ENCODE peak calls at places on chromosomes 6 and 20, in four cellular contexts. One of them, this sample, is unnamed.

GRCh38 chr6:164108869-164109769 is 694.6 kb downstream of the QKI start:
- DNase-seq in Caki2: peak
- DNase-seq in substantia nigra: no peak
- DNase-seq in pancreas: no peak
- DNase-seq in this sample: no peak

GRCh38 chr6:168244961-168245551 is 74.5 kb downstream of the DACT2 start:
- DNase-seq in Caki2: no peak
- DNase-seq in substantia nigra: no peak
- DNase-seq in pancreas: no peak
- DNase-seq in this sample: no peak

GRCh38 chr6:35558571-35558970 is 45.9 kb upstream of the TULP1 start:
- DNase-seq in Caki2: no peak
- DNase-seq in substantia nigra: no peak
- DNase-seq in pancreas: no peak
- DNase-seq in this sample: no peak

GRCh38 chr20:10093087-10093591 is 58.4 kb downstream of the ANKEF1 start:
- DNase-seq in Caki2: peak
- DNase-seq in substantia nigra: no peak
- DNase-seq in pancreas: no peak
- DNase-seq in this sample: no peak

GRCh38 chr20:20360464-20360863 is 7.4 kb upstream of the INSM1 start:
- DNase-seq in Caki2: peak
- DNase-seq in substantia nigra: no peak
- DNase-seq in pancreas: peak
- DNase-seq in this sample: no peak

GRCh38 chr6:30998785-30999184 is 11.5 kb upstream of the MUC22 start:
- DNase-seq in Caki2: no peak
- DNase-seq in substantia nigra: no peak
- DNase-seq in pancreas: no peak
- DNase-seq in this sample: no peak

GRCh38 chr20:58549231-58549630 is 34.0 kb upstream of the APCDD1L start:
- DNase-seq in Caki2: no peak
- DNase-seq in substantia nigra: no peak
- DNase-seq in pancreas: no peak
- DNase-seq in this sample: no peak

GRCh38 chr6:29602564-29603361 is 17.8 kb downstream of the OR2H2 start:
- DNase-seq in Caki2: peak
- DNase-seq in substantia nigra: no peak
- DNase-seq in pancreas: no peak
- DNase-seq in this sample: peak

GRCh38 chr6:145735356-145736165 is at the start of gene EPM2A:
- DNase-seq in Caki2: peak
- DNase-seq in substantia nigra: peak
- DNase-seq in pancreas: peak
- DNase-seq in this sample: no peak

GRCh38 chr6:75748743-75749538 is at the start of gene MYO6:
- DNase-seq in Caki2: peak
- DNase-seq in substantia nigra: peak
- DNase-seq in pancreas: peak
- DNase-seq in this sample: peak

GRCh38 chr6:132687306-132687705 is 26.5 kb downstream of the VNN1 start:
- DNase-seq in Caki2: peak
- DNase-seq in substantia nigra: no peak
- DNase-seq in pancreas: no peak
- DNase-seq in this sample: no peak

GRCh38 chr20:24257171-24257570 is 212.3 kb upstream of the SYNDIG1 start:
- DNase-seq in Caki2: no peak
- DNase-seq in substantia nigra: no peak
- DNase-seq in pancreas: no peak
- DNase-seq in this sample: no peak

GRCh38 chr20:62578294-62578897 is 63.9 kb upstream of the SLCO4A1 start:
- DNase-seq in Caki2: no peak
- DNase-seq in substantia nigra: no peak
- DNase-seq in pancreas: no peak
- DNase-seq in this sample: no peak